ENCODE peak calls at places on chromosomes 1 and 21, in five cellular contexts. D, O, Z, M and F are unnamed samples.

GRCh38 chr1:220294754-220295419 is 22.6 kb upstream of the RAB3GAP2 start:
- DNase-seq in D (no peak), O (no peak), Z (no peak), M (no peak), F (no peak)

GRCh38 chr1:223135176-223135575 is 7.9 kb downstream of the TLR5 start:
- DNase-seq in D (peak), O (no peak), Z (no peak), M (no peak), F (no peak)

GRCh38 chr1:155893389-155894142 is 17.6 kb downstream of the RIT1 start:
- DNase-seq in D (no peak), O (peak), Z (no peak), M (no peak), F (peak)

GRCh38 chr1:113905435-113905861 is 322 bp downstream of the DCLRE1B start:
- DNase-seq in D (peak), O (no peak), Z (peak), M (no peak), F (peak)

GRCh38 chr1:227934476-227935313 is 13.0 kb downstream of the WNT9A start:
- DNase-seq in D (no peak), O (peak), Z (no peak), M (peak), F (peak)

GRCh38 chr1:30462826-30463425 is 260.5 kb downstream of the MATN1 start:
- DNase-seq in D (no peak), O (no peak), Z (no peak), M (no peak), F (no peak)

GRCh38 chr1:22584001-22584557 is 20.8 kb downstream of the EPHA8 start:
- DNase-seq in D (peak), O (no peak), Z (no peak), M (no peak), F (no peak)

GRCh38 chr1:54850737-54851136 is 36.3 kb downstream of the DHCR24 start:
- DNase-seq in D (no peak), O (no peak), Z (no peak), M (no peak), F (no peak)

GRCh38 chr1:6731905-6732304 is 30.3 kb upstream of the DNAJC11 start:
- DNase-seq in D (no peak), O (no peak), Z (no peak), M (no peak), F (no peak)

GRCh38 chr1:38817958-38818705 is 41.4 kb downstream of the RRAGC start:
- DNase-seq in D (peak), O (no peak), Z (peak), M (no peak), F (peak)

GRCh38 chr21:22355949-22356348 is 1357.7 kb downstream of the NCAM2 start:
- DNase-seq in D (no peak), O (no peak), Z (no peak), M (no peak), F (no peak)

GRCh38 chr1:8966606-8967005 is 20.9 kb downstream of the CA6 start:
- DNase-seq in D (no peak), O (no peak), Z (no peak), M (no peak), F (no peak)

GRCh38 chr1:212234431-212235298 is 50.5 kb upstream of the PPP2R5A start:
- DNase-seq in D (no peak), O (peak), Z (peak), M (no peak), F (peak)

GRCh38 chr1:214727274-214727673 is 124.3 kb downstream of the CENPF start:
- DNase-seq in D (no peak), O (no peak), Z (no peak), M (no peak), F (no peak)

GRCh38 chr1:108583757-108584156 is 23.9 kb downstream of the EEIG2 start:
- DNase-seq in D (no peak), O (no peak), Z (no peak), M (no peak), F (no peak)

GRCh38 chr1:3530931-3531818 is 76.7 kb downstream of the ARHGEF16 start:
- DNase-seq in D (peak), O (peak), Z (no peak), M (no peak), F (peak)

GRCh38 chr1:193868425-193868824 is 682.0 kb upstream of the B3GALT2 start:
- DNase-seq in D (no peak), O (no peak), Z (no peak), M (no peak), F (no peak)

GRCh38 chr1:22418352-22418751 is 33.3 kb upstream of the ZBTB40 start:
- DNase-seq in D (no peak), O (no peak), Z (no peak), M (no peak), F (no peak)

GRCh38 chr1:59696421-59697115 is 118.2 kb upstream of the HOOK1 start:
- DNase-seq in D (no peak), O (no peak), Z (no peak), M (no peak), F (no peak)

GRCh38 chr1:82695443-82695842 is 894.7 kb downstream of the ADGRL2 start:
- DNase-seq in D (no peak), O (no peak), Z (no peak), M (no peak), F (no peak)

GRCh38 chr1:46399307-46399706 is 5.2 kb downstream of the FAAH start:
- DNase-seq in D (no peak), O (no peak), Z (no peak), M (no peak), F (no peak)

GRCh38 chr1:200184196-200184595 is 156.7 kb downstream of the NR5A2 start:
- DNase-seq in D (peak), O (peak), Z (no peak), M (no peak), F (no peak)

GRCh38 chr1:86648255-86648654 is 56.1 kb upstream of the SH3GLB1 start:
- DNase-seq in D (no peak), O (peak), Z (no peak), M (peak), F (no peak)

GRCh38 chr21:44998086-44998620 is 58.3 kb downstream of the SLX9 start:
- DNase-seq in D (peak), O (no peak), Z (no peak), M (no peak), F (no peak)

GRCh38 chr1:235918032-235918431 is 51.3 kb upstream of the LYST start:
- DNase-seq in D (no peak), O (no peak), Z (no peak), M (no peak), F (no peak)

GRCh38 chr1:237062976-237063375 is 21.0 kb downstream of the RYR2 start:
- DNase-seq in D (no peak), O (no peak), Z (no peak), M (no peak), F (no peak)

GRCh38 chr1:117501275-117501674 is 104.6 kb upstream of the TENT5C start:
- DNase-seq in D (no peak), O (no peak), Z (no peak), M (no peak), F (no peak)

GRCh38 chr1:116529199-116529616 is 41.6 kb downstream of the CD58 start:
- DNase-seq in D (no peak), O (no peak), Z (no peak), M (no peak), F (no peak)

GRCh38 chr1:155466996-155467395 is 95.6 kb downstream of the ASH1L start:
- DNase-seq in D (no peak), O (no peak), Z (no peak), M (no peak), F (no peak)

GRCh38 chr1:157968503-157968902 is 24.9 kb upstream of the KIRREL1 start:
- DNase-seq in D (no peak), O (no peak), Z (no peak), M (no peak), F (no peak)

GRCh38 chr1:159756397-159756796 is 24.4 kb upstream of the DUSP23 start:
- DNase-seq in D (no peak), O (no peak), Z (no peak), M (no peak), F (no peak)

GRCh38 chr1:51941528-51941927 is 49.0 kb downstream of the RAB3B start:
- DNase-seq in D (no peak), O (peak), Z (no peak), M (no peak), F (no peak)

GRCh38 chr1:51937112-51937511 is 53.4 kb downstream of the RAB3B start:
- DNase-seq in D (no peak), O (no peak), Z (no peak), M (no peak), F (no peak)

GRCh38 chr1:51942281-51942680 is 48.2 kb downstream of the RAB3B start:
- DNase-seq in D (no peak), O (no peak), Z (no peak), M (no peak), F (no peak)

GRCh38 chr1:51936531-51936930 is 54.0 kb downstream of the RAB3B start:
- DNase-seq in D (no peak), O (no peak), Z (no peak), M (no peak), F (no peak)
- TF ChIP-seq CTCF in D (no peak), O (no peak), Z (no peak), M (peak), F (no peak)

GRCh38 chr1:184533049-184533448 is 146.2 kb downstream of the C1orf21 start:
- DNase-seq in D (no peak), O (no peak), Z (no peak), M (no peak), F (no peak)

GRCh38 chr1:184530226-184530625 is 143.4 kb downstream of the C1orf21 start:
- DNase-seq in D (no peak), O (no peak), Z (no peak), M (no peak), F (no peak)

GRCh38 chr1:184531296-184531695 is 144.5 kb downstream of the C1orf21 start:
- DNase-seq in D (no peak), O (no peak), Z (no peak), M (no peak), F (no peak)

GRCh38 chr1:184533915-184534314 is 147.1 kb downstream of the C1orf21 start:
- DNase-seq in D (no peak), O (no peak), Z (no peak), M (no peak), F (no peak)

GRCh38 chr1:184532199-184532598 is 145.4 kb downstream of the C1orf21 start:
- DNase-seq in D (no peak), O (no peak), Z (no peak), M (no peak), F (no peak)
- TF ChIP-seq CTCF in D (no peak), O (no peak), Z (no peak), M (no peak), F (no peak)

DNA sequence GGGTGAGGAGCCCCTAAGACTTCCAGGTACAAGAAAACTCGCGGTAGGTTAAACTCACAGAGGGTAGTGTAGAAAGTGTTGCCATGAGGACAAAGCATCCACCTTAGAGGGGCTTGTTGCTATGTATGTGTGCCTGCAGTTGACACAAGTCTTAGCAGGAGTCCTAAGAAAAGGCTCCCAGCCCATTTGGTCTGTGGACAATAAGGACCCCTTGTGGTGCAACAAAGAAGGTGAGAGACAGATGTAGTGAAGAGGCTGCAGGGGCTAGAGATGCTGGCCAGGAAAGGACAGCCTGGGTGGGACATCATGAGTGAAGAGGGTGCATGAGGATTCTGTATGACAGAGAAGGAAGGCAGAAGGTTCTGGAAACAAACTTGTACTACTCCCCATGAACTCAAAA is 36.3 kb upstream of the IL10 start:
- DNase-seq in D (no peak), O (no peak), Z (no peak), M (no peak), F (peak)
- TF ChIP-seq CTCF in D (no peak), O (peak), Z (peak), M (peak), F (peak)

GRCh38 chr1:66237722-66238479 is 296.1 kb upstream of the SGIP1 start:
- DNase-seq in D (no peak), O (no peak), Z (no peak), M (no peak), F (no peak)

GRCh38 chr1:66240491-66241484 is 293.2 kb upstream of the SGIP1 start:
- DNase-seq in D (no peak), O (no peak), Z (no peak), M (no peak), F (no peak)

GRCh38 chr1:66243548-66244130 is 290.3 kb upstream of the SGIP1 start:
- DNase-seq in D (no peak), O (no peak), Z (no peak), M (no peak), F (peak)

GRCh38 chr1:66242646-66243547 is 291.1 kb upstream of the SGIP1 start:
- DNase-seq in D (peak), O (peak), Z (peak), M (no peak), F (peak)

DNA sequence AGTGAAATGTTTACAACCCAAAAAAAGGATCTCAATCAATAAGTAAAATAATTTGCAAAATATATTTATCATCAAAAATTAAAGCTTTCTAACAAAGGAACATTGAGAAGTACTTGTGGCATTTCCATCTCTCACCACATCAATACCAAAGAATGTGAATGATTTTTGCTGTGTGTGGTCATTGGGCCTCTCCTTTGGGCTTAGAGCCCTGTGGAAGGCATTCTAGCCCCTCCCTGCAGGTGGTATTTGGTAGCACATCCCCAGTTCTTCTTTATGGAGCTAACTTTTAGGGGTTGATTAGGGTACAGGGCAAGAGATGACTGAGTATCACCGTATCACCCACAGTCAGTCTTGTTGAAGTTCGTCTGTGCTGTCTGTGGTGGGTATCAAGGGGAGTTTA is 294.1 kb upstream of the SGIP1 start:
- DNase-seq in D (no peak), O (no peak), Z (no peak), M (no peak), F (no peak)
- TF ChIP-seq CTCF in D (no peak), O (peak), Z (no peak), M (peak), F (peak)

DNA sequence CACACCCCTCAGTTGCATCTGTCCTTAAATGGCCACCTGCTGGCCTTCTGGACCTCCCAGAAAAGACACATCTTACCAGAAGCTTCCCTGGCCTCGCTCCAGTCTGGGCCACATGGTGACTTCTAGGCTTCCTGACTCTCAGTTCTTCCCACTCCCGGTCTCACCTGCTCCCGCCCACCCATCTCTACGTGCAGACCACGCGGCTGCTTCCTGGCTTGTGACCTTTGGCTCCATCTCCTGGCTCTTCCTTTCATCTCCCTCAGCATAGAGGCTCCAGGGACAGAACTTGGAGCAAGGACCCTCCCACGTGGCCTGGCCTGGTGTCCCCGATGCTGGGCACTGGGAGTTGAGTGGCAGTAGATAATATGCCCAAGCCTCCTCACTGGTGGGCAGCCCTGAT is 124.9 kb upstream of the IRF2BP2 start:
- DNase-seq in D (no peak), O (no peak), Z (no peak), M (no peak), F (no peak)
- TF ChIP-seq CTCF in D (no peak), O (no peak), Z (no peak), M (no peak), F (no peak)

GRCh38 chr1:23800396-23801337 is at the start of gene GALE:
- DNase-seq in D (peak), O (peak), Z (peak), M (peak), F (peak)
- TF ChIP-seq CTCF in D (no peak), O (no peak), Z (no peak), M (no peak), F (no peak)

GRCh38 chr1:88741413-88741812 is 57.3 kb downstream of the PKN2 start:
- DNase-seq in D (no peak), O (no peak), Z (no peak), M (no peak), F (no peak)
- TF ChIP-seq CTCF in D (no peak), O (no peak), Z (no peak), M (no peak), F (no peak)